ENCODE peak calls at places on chromosomes 13 and 19, in eight cellular contexts. T is posterior cingulate gyrus; U is GOT3; I is CD4-positive, alpha-beta T cell; E is endodermal cell; L is AG08395; Y is AG04449; R is ELR. K is an unnamed sample.

GRCh38 chr13:24539500-24540165 is 27.1 kb upstream of the PARP4 start:
- DNase-seq in U (no peak), E (no peak), R (no peak), I (no peak), Y (no peak), L (no peak), T (no peak), K (no peak)

GRCh38 chr13:28657784-28658538 is 969 bp upstream of the POMP start:
- DNase-seq in Y (no peak), E (no peak), L (no peak), U (no peak), T (no peak), R (peak), I (no peak), K (no peak)

GRCh38 chr19:33191501-33191900 is 2.6 kb upstream of the LRP3 start:
- DNase-seq in U (no peak), E (peak), T (no peak), Y (no peak), R (no peak), L (no peak), I (no peak), K (no peak)

GRCh38 chr13:88031980-88032562 is 360.9 kb downstream of the SLITRK5 start:
- DNase-seq in T (no peak), R (peak), Y (no peak), E (no peak), L (peak), I (no peak), U (no peak), K (peak)

GRCh38 chr13:76414320-76414719 is 471.9 kb downstream of the KCTD12 start:
- DNase-seq in E (peak), U (no peak), Y (no peak), I (no peak), L (no peak), R (no peak), T (no peak), K (no peak)

GRCh38 chr19:6209233-6209632 is 70.5 kb downstream of the MLLT1 start:
- DNase-seq in Y (no peak), T (no peak), I (no peak), U (no peak), R (no peak), E (peak), L (no peak), K (no peak)

GRCh38 chr13:49499889-49500660 is 4.3 kb downstream of the PHF11 start:
- DNase-seq in Y (peak), L (peak), E (no peak), T (no peak), R (peak), I (no peak), U (no peak), K (peak)

GRCh38 chr13:78608254-78608704 is 4.9 kb upstream of the POU4F1 start:
- DNase-seq in E (peak), I (no peak), U (no peak), Y (no peak), L (no peak), R (no peak), T (no peak), K (no peak)

GRCh38 chr13:39072842-39073241 is 34.6 kb downstream of the NHLRC3 start:
- DNase-seq in E (no peak), Y (no peak), R (no peak), T (no peak), I (no peak), U (no peak), L (no peak), K (no peak)

GRCh38 chr13:102948006-102948405 is 102.2 kb downstream of the ERCC5 start:
- DNase-seq in R (no peak), I (no peak), E (no peak), T (peak), U (no peak), Y (no peak), L (no peak), K (no peak)

GRCh38 chr19:21587117-21587461 is 81.7 kb downstream of the ZNF429 start:
- DNase-seq in Y (no peak), I (no peak), U (no peak), T (no peak), L (no peak), R (no peak), E (no peak), K (no peak)

GRCh38 chr13:91142572-91142971 is 204.9 kb upstream of the MIR17HG start:
- DNase-seq in E (no peak), Y (no peak), I (no peak), T (no peak), L (no peak), R (peak), U (no peak), K (peak)

GRCh38 chr19:12896460-12896859 is 5.5 kb downstream of the GCDH start:
- DNase-seq in I (no peak), U (no peak), T (no peak), Y (no peak), L (no peak), E (no peak), R (no peak), K (no peak)

GRCh38 chr19:31892060-31892459 is 453.4 kb upstream of the ZNF507 start:
- DNase-seq in E (no peak), I (no peak), U (no peak), R (no peak), L (no peak), T (no peak), Y (no peak), K (no peak)

GRCh38 chr13:113129921-113130750 is 7.5 kb downstream of the F10 start:
- DNase-seq in U (no peak), T (no peak), L (no peak), R (no peak), Y (no peak), I (no peak), E (peak), K (no peak)

GRCh38 chr19:13082192-13083007 is 20.3 kb downstream of the LYL1 start:
- DNase-seq in I (no peak), L (no peak), T (no peak), E (peak), U (no peak), R (peak), Y (no peak), K (peak)